ENCODE peak calls at places on chromosomes 3 and 15, in eight cellular contexts. One of them, this sample, is unnamed.

GRCh38 chr3:14921034-14921616 is 26.3 kb upstream of the NR2C2 start:
- DNase-seq in colonic mucosa: peak
- DNase-seq in GM12865: peak
- DNase-seq in stimulated activated CD8-positive, alpha-beta memory T cell treated with anti-CD3 and anti-CD28 coated beads, Interleukin-7, amount 100 ng/mL, for 4 hours: peak
- DNase-seq in stomach: peak
- DNase-seq in effector memory CD8-positive, alpha-beta T cell: peak
- DNase-seq in NCI-H1092 treated with DMSO at 0.1 percent for 48 hours: peak
- DNase-seq in T-helper 2 cell: peak
- DNase-seq in this sample: peak

GRCh38 chr3:34508732-34509131 is 710.3 kb downstream of the PDCD6IP start:
- DNase-seq in effector memory CD8-positive, alpha-beta T cell: no peak
- DNase-seq in stimulated activated CD8-positive, alpha-beta memory T cell treated with anti-CD3 and anti-CD28 coated beads, Interleukin-7, amount 100 ng/mL, for 4 hours: no peak
- DNase-seq in NCI-H1092 treated with DMSO at 0.1 percent for 48 hours: no peak
- DNase-seq in stomach: no peak
- DNase-seq in GM12865: no peak
- DNase-seq in T-helper 2 cell: no peak
- DNase-seq in colonic mucosa: no peak
- DNase-seq in this sample: no peak

GRCh38 chr3:123424321-123424998 is 24.4 kb downstream of the ADCY5 start:
- DNase-seq in stimulated activated CD8-positive, alpha-beta memory T cell treated with anti-CD3 and anti-CD28 coated beads, Interleukin-7, amount 100 ng/mL, for 4 hours: no peak
- DNase-seq in T-helper 2 cell: no peak
- DNase-seq in stomach: no peak
- DNase-seq in NCI-H1092 treated with DMSO at 0.1 percent for 48 hours: no peak
- DNase-seq in effector memory CD8-positive, alpha-beta T cell: no peak
- DNase-seq in GM12865: no peak
- DNase-seq in colonic mucosa: no peak
- DNase-seq in this sample: no peak

GRCh38 chr3:110795163-110795562 is 276.5 kb upstream of the NECTIN3 start:
- DNase-seq in NCI-H1092 treated with DMSO at 0.1 percent for 48 hours: no peak
- DNase-seq in T-helper 2 cell: no peak
- DNase-seq in stomach: no peak
- DNase-seq in GM12865: no peak
- DNase-seq in effector memory CD8-positive, alpha-beta T cell: no peak
- DNase-seq in stimulated activated CD8-positive, alpha-beta memory T cell treated with anti-CD3 and anti-CD28 coated beads, Interleukin-7, amount 100 ng/mL, for 4 hours: no peak
- DNase-seq in colonic mucosa: no peak
- DNase-seq in this sample: no peak

GRCh38 chr3:89113887-89114840 is 6.7 kb downstream of the EPHA3 start:
- DNase-seq in GM12865: peak
- DNase-seq in T-helper 2 cell: peak
- DNase-seq in NCI-H1092 treated with DMSO at 0.1 percent for 48 hours: peak
- DNase-seq in effector memory CD8-positive, alpha-beta T cell: no peak
- DNase-seq in stimulated activated CD8-positive, alpha-beta memory T cell treated with anti-CD3 and anti-CD28 coated beads, Interleukin-7, amount 100 ng/mL, for 4 hours: no peak
- DNase-seq in colonic mucosa: peak
- DNase-seq in stomach: peak
- DNase-seq in this sample: no peak

GRCh38 chr15:68818671-68819450 is 1.8 kb downstream of the ANP32A start:
- DNase-seq in stimulated activated CD8-positive, alpha-beta memory T cell treated with anti-CD3 and anti-CD28 coated beads, Interleukin-7, amount 100 ng/mL, for 4 hours: peak
- DNase-seq in colonic mucosa: peak
- DNase-seq in T-helper 2 cell: peak
- DNase-seq in GM12865: peak
- DNase-seq in NCI-H1092 treated with DMSO at 0.1 percent for 48 hours: peak
- DNase-seq in effector memory CD8-positive, alpha-beta T cell: peak
- DNase-seq in stomach: peak
- DNase-seq in this sample: no peak

GRCh38 chr3:40843851-40844548 is 319.2 kb downstream of the ZNF621 start:
- DNase-seq in stimulated activated CD8-positive, alpha-beta memory T cell treated with anti-CD3 and anti-CD28 coated beads, Interleukin-7, amount 100 ng/mL, for 4 hours: no peak
- DNase-seq in colonic mucosa: no peak
- DNase-seq in T-helper 2 cell: no peak
- DNase-seq in stomach: no peak
- DNase-seq in NCI-H1092 treated with DMSO at 0.1 percent for 48 hours: no peak
- DNase-seq in GM12865: no peak
- DNase-seq in effector memory CD8-positive, alpha-beta T cell: no peak
- DNase-seq in this sample: no peak

GRCh38 chr3:105449393-105449792 is 82.7 kb downstream of the ALCAM start:
- DNase-seq in T-helper 2 cell: no peak
- DNase-seq in stomach: no peak
- DNase-seq in GM12865: no peak
- DNase-seq in effector memory CD8-positive, alpha-beta T cell: no peak
- DNase-seq in NCI-H1092 treated with DMSO at 0.1 percent for 48 hours: no peak
- DNase-seq in stimulated activated CD8-positive, alpha-beta memory T cell treated with anti-CD3 and anti-CD28 coated beads, Interleukin-7, amount 100 ng/mL, for 4 hours: no peak
- DNase-seq in colonic mucosa: no peak
- DNase-seq in this sample: no peak

GRCh38 chr15:73346735-73347312 is 21.9 kb downstream of the HCN4 start:
- DNase-seq in stimulated activated CD8-positive, alpha-beta memory T cell treated with anti-CD3 and anti-CD28 coated beads, Interleukin-7, amount 100 ng/mL, for 4 hours: peak
- DNase-seq in T-helper 2 cell: peak
- DNase-seq in stomach: peak
- DNase-seq in NCI-H1092 treated with DMSO at 0.1 percent for 48 hours: no peak
- DNase-seq in colonic mucosa: peak
- DNase-seq in effector memory CD8-positive, alpha-beta T cell: peak
- DNase-seq in GM12865: peak
- DNase-seq in this sample: peak

GRCh38 chr3:9779721-9780450 is 10.1 kb upstream of the CAMK1 start:
- DNase-seq in T-helper 2 cell: no peak
- DNase-seq in stomach: no peak
- DNase-seq in colonic mucosa: no peak
- DNase-seq in stimulated activated CD8-positive, alpha-beta memory T cell treated with anti-CD3 and anti-CD28 coated beads, Interleukin-7, amount 100 ng/mL, for 4 hours: peak
- DNase-seq in NCI-H1092 treated with DMSO at 0.1 percent for 48 hours: no peak
- DNase-seq in effector memory CD8-positive, alpha-beta T cell: peak
- DNase-seq in GM12865: peak
- DNase-seq in this sample: no peak

GRCh38 chr15:100981086-100981485 is 61.9 kb downstream of the LRRK1 start:
- DNase-seq in GM12865: no peak
- DNase-seq in stimulated activated CD8-positive, alpha-beta memory T cell treated with anti-CD3 and anti-CD28 coated beads, Interleukin-7, amount 100 ng/mL, for 4 hours: no peak
- DNase-seq in NCI-H1092 treated with DMSO at 0.1 percent for 48 hours: no peak
- DNase-seq in T-helper 2 cell: no peak
- DNase-seq in effector memory CD8-positive, alpha-beta T cell: no peak
- DNase-seq in colonic mucosa: no peak
- DNase-seq in stomach: no peak
- DNase-seq in this sample: no peak

GRCh38 chr3:101886626-101887025 is 37.3 kb downstream of the NFKBIZ start:
- DNase-seq in stomach: no peak
- DNase-seq in colonic mucosa: no peak
- DNase-seq in T-helper 2 cell: no peak
- DNase-seq in GM12865: no peak
- DNase-seq in NCI-H1092 treated with DMSO at 0.1 percent for 48 hours: no peak
- DNase-seq in effector memory CD8-positive, alpha-beta T cell: no peak
- DNase-seq in stimulated activated CD8-positive, alpha-beta memory T cell treated with anti-CD3 and anti-CD28 coated beads, Interleukin-7, amount 100 ng/mL, for 4 hours: no peak
- DNase-seq in this sample: no peak

GRCh38 chr3:149969945-149970715 is 565 bp downstream of the PFN2 start:
- DNase-seq in stimulated activated CD8-positive, alpha-beta memory T cell treated with anti-CD3 and anti-CD28 coated beads, Interleukin-7, amount 100 ng/mL, for 4 hours: peak
- DNase-seq in GM12865: peak
- DNase-seq in T-helper 2 cell: peak
- DNase-seq in stomach: peak
- DNase-seq in effector memory CD8-positive, alpha-beta T cell: peak
- DNase-seq in NCI-H1092 treated with DMSO at 0.1 percent for 48 hours: peak
- DNase-seq in colonic mucosa: peak
- DNase-seq in this sample: peak

GRCh38 chr3:35932995-35933394 is 293.7 kb downstream of the ARPP21 start:
- DNase-seq in stomach: no peak
- DNase-seq in NCI-H1092 treated with DMSO at 0.1 percent for 48 hours: peak
- DNase-seq in colonic mucosa: no peak
- DNase-seq in T-helper 2 cell: no peak
- DNase-seq in effector memory CD8-positive, alpha-beta T cell: no peak
- DNase-seq in GM12865: no peak
- DNase-seq in stimulated activated CD8-positive, alpha-beta memory T cell treated with anti-CD3 and anti-CD28 coated beads, Interleukin-7, amount 100 ng/mL, for 4 hours: no peak
- DNase-seq in this sample: no peak

GRCh38 chr15:66587749-66588148 is 22.0 kb upstream of the LCTL start:
- DNase-seq in T-helper 2 cell: no peak
- DNase-seq in stomach: no peak
- DNase-seq in stimulated activated CD8-positive, alpha-beta memory T cell treated with anti-CD3 and anti-CD28 coated beads, Interleukin-7, amount 100 ng/mL, for 4 hours: no peak
- DNase-seq in NCI-H1092 treated with DMSO at 0.1 percent for 48 hours: no peak
- DNase-seq in effector memory CD8-positive, alpha-beta T cell: no peak
- DNase-seq in GM12865: no peak
- DNase-seq in colonic mucosa: no peak
- DNase-seq in this sample: no peak

GRCh38 chr15:63985221-63986184 is 60.8 kb downstream of the DAPK2 start:
- DNase-seq in NCI-H1092 treated with DMSO at 0.1 percent for 48 hours: peak
- DNase-seq in stimulated activated CD8-positive, alpha-beta memory T cell treated with anti-CD3 and anti-CD28 coated beads, Interleukin-7, amount 100 ng/mL, for 4 hours: no peak
- DNase-seq in GM12865: no peak
- DNase-seq in stomach: peak
- DNase-seq in colonic mucosa: no peak
- DNase-seq in effector memory CD8-positive, alpha-beta T cell: no peak
- DNase-seq in T-helper 2 cell: no peak
- DNase-seq in this sample: no peak

GRCh38 chr3:9279959-9280358 is 30.5 kb upstream of the SRGAP3 start:
- DNase-seq in colonic mucosa: no peak
- DNase-seq in stimulated activated CD8-positive, alpha-beta memory T cell treated with anti-CD3 and anti-CD28 coated beads, Interleukin-7, amount 100 ng/mL, for 4 hours: no peak
- DNase-seq in T-helper 2 cell: no peak
- DNase-seq in GM12865: no peak
- DNase-seq in stomach: no peak
- DNase-seq in effector memory CD8-positive, alpha-beta T cell: no peak
- DNase-seq in NCI-H1092 treated with DMSO at 0.1 percent for 48 hours: peak
- DNase-seq in this sample: no peak